ENCODE peak calls at places on chromosomes 12 and 14, in seven cellular contexts. F, N, K, R, T, L and P are unnamed samples.

GRCh38 chr12:107283652-107284051 is 190.3 kb upstream of the CRY1 start:
- DNase-seq in F (no peak), N (no peak), K (no peak), R (no peak), T (no peak), L (no peak), P (no peak)

GRCh38 chr12:52740591-52740990 is 36.6 kb downstream of the KRT76 start:
- DNase-seq in F (no peak), N (no peak), K (no peak), R (no peak), T (no peak), L (no peak), P (no peak)

GRCh38 chr12:131592972-131593371 is 117.9 kb upstream of the SFSWAP start:
- DNase-seq in F (no peak), N (no peak), K (no peak), R (no peak), T (no peak), L (no peak), P (no peak)

GRCh38 chr14:97603201-97603600 is 806.0 kb downstream of the VRK1 start:
- DNase-seq in F (no peak), N (peak; percentile 73), K (no peak), R (no peak), T (no peak), L (no peak), P (no peak)

GRCh38 chr14:61466249-61466904 is 145.0 kb downstream of the PRKCH start:
- DNase-seq in F (peak; percentile 46), N (peak; percentile 40), K (no peak), R (peak; percentile 52), T (peak; percentile 66), L (peak; percentile 98), P (no peak)

GRCh38 chr12:52038447-52038846 is 12.8 kb upstream of the NR4A1 start:
- DNase-seq in F (no peak), N (no peak), K (no peak), R (no peak), T (no peak), L (peak; percentile 48), P (no peak)

GRCh38 chr12:28563286-28563685 is 373.0 kb downstream of the CCDC91 start:
- DNase-seq in F (no peak), N (no peak), K (no peak), R (no peak), T (no peak), L (no peak), P (no peak)

GRCh38 chr14:104085032-104085888 is at the start of gene ASPG:
- DNase-seq in F (peak; percentile 22), N (no peak), K (no peak), R (peak; percentile 82), T (no peak), L (no peak), P (peak; percentile 45)

GRCh38 chr14:35932659-35933159 is 106.6 kb downstream of the BRMS1L start:
- DNase-seq in F (no peak), N (peak; percentile 65), K (no peak), R (no peak), T (no peak), L (no peak), P (no peak)

GRCh38 chr12:49910331-49911212 is 6.9 kb upstream of the FAIM2 start:
- DNase-seq in F (no peak), N (no peak), K (no peak), R (no peak), T (no peak), L (no peak), P (no peak)

GRCh38 chr12:67080637-67081036 is 188.5 kb upstream of the CAND1 start:
- DNase-seq in F (no peak), N (no peak), K (no peak), R (no peak), T (no peak), L (no peak), P (no peak)

GRCh38 chr12:93419388-93420034 is 22.2 kb downstream of the UBE2N start:
- DNase-seq in F (no peak), N (no peak), K (no peak), R (no peak), T (no peak), L (peak; percentile 75), P (no peak)

GRCh38 chr12:25719505-25719904 is 166.4 kb upstream of the LMNTD1 start:
- DNase-seq in F (no peak), N (no peak), K (no peak), R (no peak), T (no peak), L (peak; percentile 75), P (no peak)

DNA sequence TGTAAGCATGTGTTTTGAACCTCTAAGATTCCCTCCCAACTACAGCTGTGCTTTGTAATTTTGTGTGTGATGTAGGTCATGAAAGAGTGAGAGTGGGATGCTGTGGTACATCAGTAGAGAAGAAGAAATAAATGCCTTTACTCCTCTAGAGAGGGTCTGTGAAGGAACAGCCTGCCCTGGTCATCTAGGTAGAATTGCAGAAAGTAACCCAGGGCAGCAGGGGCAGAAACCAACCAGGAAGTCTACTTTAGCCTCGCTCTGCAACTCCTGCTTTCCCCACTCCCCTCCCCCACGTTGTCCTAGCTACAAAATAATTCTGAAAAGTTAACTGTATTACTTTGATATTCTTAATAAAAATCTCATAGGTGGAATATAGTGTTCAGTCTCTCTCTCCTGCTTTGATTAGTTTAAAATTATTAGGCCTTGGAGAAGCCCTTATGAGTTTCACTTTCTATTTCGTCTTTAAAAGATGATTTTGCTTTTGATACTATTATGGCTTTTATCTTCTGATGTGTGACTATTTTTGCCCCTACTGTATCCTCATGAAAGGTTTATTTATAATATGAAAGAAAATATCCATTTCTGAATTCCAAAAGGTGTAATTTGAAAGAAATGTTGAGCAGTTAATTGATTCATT is 7.6 kb downstream of the TBK1 start:
- DNase-seq in F (peak; percentile 24), N (no peak), K (no peak), R (no peak), T (peak; percentile 49), L (no peak), P (no peak)
- H3K4me3 ChIP-seq in F (no peak overlapping the region), N (peak overlapping the region; percentile 59), K (peak overlapping the region; percentile 12), R (peak overlapping the region; percentile 27), T (no peak overlapping the region), L (no peak overlapping the region), P (peak overlapping the region; percentile 33)

DNA sequence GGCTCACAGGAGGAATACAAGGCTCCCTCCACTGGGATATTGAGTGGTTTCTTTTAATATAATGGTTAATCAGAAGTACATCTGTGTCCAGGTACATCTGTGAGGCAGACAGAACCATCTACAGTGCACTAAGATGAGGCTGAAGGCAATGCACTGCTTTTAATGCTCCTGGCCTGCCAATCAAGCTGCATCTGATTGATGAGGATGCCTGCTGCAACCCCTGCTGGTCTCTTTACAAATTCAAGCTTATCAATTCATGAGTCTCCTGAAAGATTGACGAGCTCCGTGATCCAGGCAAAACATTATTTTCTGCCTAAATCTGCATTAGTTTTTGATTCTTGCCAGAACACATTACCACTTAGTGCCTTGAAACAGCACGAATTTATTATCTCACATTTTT is 1139.1 kb downstream of the AACS start:
- DNase-seq in F (no peak), N (no peak), K (no peak), R (no peak), T (no peak), L (no peak), P (no peak)
- TF ChIP-seq CTCF in F (no peak), N (no peak), K (no peak), R (no peak), T (no peak), L (no peak), P (no peak)

DNA sequence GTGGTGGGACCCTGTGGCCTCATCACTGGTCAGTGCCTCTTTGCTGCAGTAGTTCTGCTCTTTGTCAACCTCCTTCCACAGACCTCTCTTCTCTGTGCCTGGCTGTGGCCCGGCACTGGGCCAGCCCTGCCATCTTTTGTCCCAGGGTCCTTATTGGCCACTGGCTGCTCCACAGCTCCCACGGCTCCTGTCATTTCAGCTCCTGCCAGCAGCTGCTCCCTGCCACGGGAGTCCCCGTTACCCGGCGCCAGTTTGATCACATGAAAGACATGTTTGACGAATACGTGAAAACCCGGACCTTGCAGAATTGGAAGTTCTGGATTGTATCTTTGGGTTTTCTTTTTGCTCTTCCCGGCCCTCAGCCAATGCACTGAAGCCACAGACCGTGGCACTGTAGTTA is 35.4 kb downstream of the IL31 start:
- DNase-seq in F (no peak), N (no peak), K (no peak), R (no peak), T (no peak), L (no peak), P (no peak)
- H3K36me3 ChIP-seq in F (peaks cover 11% of the 10 kb centered on the region), N (peaks cover 57% of the 10 kb centered on the region), K (peaks cover 13% of the 10 kb centered on the region), R (no peaks in the 10 kb centered on the region), T (peaks cover 3% of the 10 kb centered on the region), L (peaks cover 69% of the 10 kb centered on the region), P (peaks cover 88% of the 10 kb centered on the region)

GRCh38 chr12:43459285-43459684 is 92.7 kb downstream of the ADAMTS20 start:
- DNase-seq in F (no peak), N (no peak), K (no peak), R (no peak), T (no peak), L (no peak), P (no peak)
- H3K4me3 ChIP-seq in F (no peak overlapping the region), N (no peak overlapping the region), K (no peak overlapping the region), R (no peak overlapping the region), T (no peak overlapping the region), L (no peak overlapping the region), P (no peak overlapping the region)

GRCh38 chr14:68424443-68425172 is 368.3 kb downstream of the ZFP36L1 start:
- DNase-seq in F (no peak), N (no peak), K (no peak), R (no peak), T (no peak), L (no peak), P (no peak)

GRCh38 chr14:68426661-68427549 is 366.0 kb downstream of the ZFP36L1 start:
- DNase-seq in F (no peak), N (no peak), K (no peak), R (no peak), T (no peak), L (no peak), P (no peak)

GRCh38 chr14:68423686-68424085 is 369.2 kb downstream of the ZFP36L1 start:
- DNase-seq in F (no peak), N (no peak), K (no peak), R (no peak), T (no peak), L (no peak), P (no peak)

GRCh38 chr14:68427550-68427890 is 365.3 kb downstream of the ZFP36L1 start:
- DNase-seq in F (no peak), N (no peak), K (no peak), R (no peak), T (no peak), L (no peak), P (no peak)
- TF ChIP-seq CTCF in F (no peak), N (no peak), K (no peak), R (no peak), T (no peak), L (no peak), P (no peak)

GRCh38 chr12:55789893-55790292 is 27.6 kb downstream of the SARNP start:
- DNase-seq in F (no peak), N (no peak), K (no peak), R (no peak), T (no peak), L (no peak), P (no peak)
- H3K36me3 ChIP-seq in F (peaks cover 21% of the 10 kb centered on the region), N (peaks cover 34% of the 10 kb centered on the region), K (peaks cover 14% of the 10 kb centered on the region), R (no peaks in the 10 kb centered on the region), T (no peaks in the 10 kb centered on the region), L (peaks cover 44% of the 10 kb centered on the region), P (peaks cover 4% of the 10 kb centered on the region)

GRCh38 chr12:6849976-6850560 is 1.0 kb downstream of the CDCA3 start:
- DNase-seq in F (no peak), N (no peak), K (no peak), R (no peak), T (no peak), L (no peak), P (no peak)
- H3K4me3 ChIP-seq in F (no peak overlapping the region), N (no peak overlapping the region), K (no peak overlapping the region), R (no peak overlapping the region), T (no peak overlapping the region), L (peak overlapping the region; percentile 25), P (no peak overlapping the region)